ENCODE peak calls at places on chromosomes 2 and 18, in four cellular contexts. One of them, this sample, is unnamed.

GRCh38 chr2:231780123-231780908 is 766 bp downstream of the PDE6D start:
- DNase-seq in H1: no peak
- DNase-seq in SK-N-SH: peak; percentile 37
- DNase-seq in K562: peak; percentile 15
- DNase-seq in this sample: peak; percentile 45

GRCh38 chr18:623760-624620 is 27.2 kb downstream of the CLUL1 start:
- DNase-seq in H1: peak; percentile 36
- DNase-seq in K562: peak; percentile 63
- DNase-seq in SK-N-SH: peak; percentile 59
- DNase-seq in this sample: peak; percentile 81

GRCh38 chr18:2538844-2539243 is 32.5 kb downstream of the METTL4 start:
- DNase-seq in H1: no peak
- DNase-seq in SK-N-SH: no peak
- DNase-seq in K562: no peak
- DNase-seq in this sample: no peak

GRCh38 chr2:3483986-3484960 is 35.1 kb downstream of the ADI1 start:
- DNase-seq in K562: no peak
- DNase-seq in H1: no peak
- DNase-seq in SK-N-SH: peak; percentile 22
- DNase-seq in this sample: no peak

GRCh38 chr2:63737085-63737701 is 104.5 kb upstream of the UGP2 start:
- DNase-seq in K562: no peak
- DNase-seq in H1: no peak
- DNase-seq in SK-N-SH: no peak
- DNase-seq in this sample: no peak

GRCh38 chr2:238650536-238650935 is 197.3 kb upstream of the TWIST2 start:
- DNase-seq in K562: no peak
- DNase-seq in SK-N-SH: no peak
- DNase-seq in H1: no peak
- DNase-seq in this sample: no peak

GRCh38 chr2:8488001-8488738 is 193.7 kb upstream of the ID2 start:
- DNase-seq in SK-N-SH: no peak
- DNase-seq in K562: no peak
- DNase-seq in H1: no peak
- DNase-seq in this sample: no peak

GRCh38 chr2:84962917-84963316 is 8.0 kb upstream of the KCMF1 start:
- DNase-seq in SK-N-SH: no peak
- DNase-seq in H1: no peak
- DNase-seq in K562: no peak
- DNase-seq in this sample: no peak

GRCh38 chr18:73352546-73352945 is 484.8 kb upstream of the NETO1 start:
- DNase-seq in SK-N-SH: no peak
- DNase-seq in K562: no peak
- DNase-seq in H1: no peak
- DNase-seq in this sample: no peak

GRCh38 chr2:65053199-65053598 is 3.0 kb upstream of the CEP68 start:
- DNase-seq in K562: no peak
- DNase-seq in SK-N-SH: no peak
- DNase-seq in H1: no peak
- DNase-seq in this sample: no peak

GRCh38 chr2:238471-239268 is 25.2 kb downstream of the SH3YL1 start:
- DNase-seq in SK-N-SH: no peak
- DNase-seq in H1: no peak
- DNase-seq in K562: no peak
- DNase-seq in this sample: no peak

GRCh38 chr2:181746844-181747243 is 66.5 kb upstream of the NEUROD1 start:
- DNase-seq in H1: no peak
- DNase-seq in SK-N-SH: no peak
- DNase-seq in K562: no peak
- DNase-seq in this sample: no peak

GRCh38 chr18:76518073-76518472 is 23.0 kb upstream of the ZNF516 start:
- DNase-seq in K562: no peak
- DNase-seq in SK-N-SH: no peak
- DNase-seq in H1: no peak
- DNase-seq in this sample: no peak

GRCh38 chr2:226649871-226650660 is 149.6 kb downstream of the IRS1 start:
- DNase-seq in H1: peak; percentile 71
- DNase-seq in K562: no peak
- DNase-seq in SK-N-SH: no peak
- DNase-seq in this sample: peak; percentile 50

GRCh38 chr2:181575024-181575649 is 81.8 kb downstream of the CERKL start:
- DNase-seq in H1: no peak
- DNase-seq in K562: no peak
- DNase-seq in SK-N-SH: no peak
- DNase-seq in this sample: no peak

GRCh38 chr2:19575618-19576017 is 217.2 kb upstream of the OSR1 start:
- DNase-seq in SK-N-SH: no peak
- DNase-seq in K562: no peak
- DNase-seq in H1: no peak
- DNase-seq in this sample: no peak

DNA sequence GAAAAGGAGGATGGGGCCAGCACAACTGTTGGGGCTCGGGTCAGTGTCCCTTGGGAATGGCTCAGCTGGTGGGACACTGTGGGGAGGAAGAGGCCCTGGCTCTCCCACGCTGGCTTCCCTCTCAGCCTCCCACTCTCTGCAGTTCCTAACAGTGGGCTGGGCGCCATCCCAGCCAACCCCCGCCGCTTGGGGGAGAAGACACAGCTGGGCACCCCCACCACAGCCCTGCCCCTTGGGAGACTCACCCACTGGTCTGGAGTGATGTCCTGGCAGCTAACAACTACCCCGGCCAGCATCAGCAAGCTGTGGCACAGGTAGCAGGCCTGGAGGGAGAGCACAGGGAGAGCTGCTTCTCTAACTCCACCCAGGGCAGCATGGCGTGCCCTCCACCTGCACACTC is 8.3 kb upstream of the SEMA4C start:
- DNase-seq in H1: no peak
- DNase-seq in SK-N-SH: no peak
- DNase-seq in K562: no peak
- DNase-seq in this sample: no peak
- TF ChIP-seq TEAD4 in H1: no peak
- TF ChIP-seq TEAD4 in SK-N-SH: no peak
- TF ChIP-seq TEAD4 in K562: no peak
- TF ChIP-seq TEAD4 in this sample: no peak

DNA sequence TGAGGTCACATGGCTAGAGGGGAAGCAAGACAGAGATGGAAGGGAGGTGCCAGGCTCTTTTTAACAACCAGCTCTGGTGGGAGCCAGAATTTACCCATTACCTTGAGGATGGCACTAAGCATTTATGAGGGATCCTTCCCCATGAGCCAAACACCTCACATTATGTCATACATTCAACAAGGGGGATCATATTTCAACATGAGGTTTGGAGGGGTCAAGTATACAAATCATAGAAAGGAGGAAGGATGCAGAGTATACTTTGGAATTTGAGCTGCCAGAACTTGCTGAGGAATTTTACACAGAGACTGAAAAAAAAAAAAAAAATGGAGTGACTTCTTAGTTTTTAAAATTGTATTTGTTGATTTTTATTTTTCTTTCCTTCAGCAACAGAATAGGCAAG is 891.4 kb downstream of the CCDC85A start:
- DNase-seq in H1: no peak
- DNase-seq in SK-N-SH: no peak
- DNase-seq in K562: no peak
- DNase-seq in this sample: no peak
- TF ChIP-seq TEAD4 in H1: no peak
- TF ChIP-seq TEAD4 in SK-N-SH: no peak
- TF ChIP-seq TEAD4 in K562: no peak
- TF ChIP-seq TEAD4 in this sample: no peak

DNA sequence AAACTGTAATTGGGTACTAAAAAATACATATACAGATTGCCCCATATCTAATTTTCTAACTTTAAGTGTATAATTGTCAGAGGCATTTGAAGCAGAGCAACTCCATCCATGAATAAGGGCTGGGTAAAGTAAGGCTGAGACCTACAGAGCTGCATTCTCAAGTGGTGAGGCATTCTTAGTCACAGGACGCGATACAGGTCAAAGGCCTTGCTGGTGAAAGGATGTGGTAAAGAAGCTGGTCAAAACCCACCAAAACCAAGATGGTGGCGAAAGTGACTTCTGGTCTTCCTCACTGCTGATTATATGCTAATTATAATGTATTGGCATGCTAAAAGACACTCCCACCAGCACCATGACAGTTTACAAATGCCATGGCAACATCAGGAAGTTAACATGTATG is 50.0 kb downstream of the SLC8A1 start:
- DNase-seq in K562: no peak
- DNase-seq in H1: no peak
- DNase-seq in SK-N-SH: no peak
- DNase-seq in this sample: no peak
- TF ChIP-seq TEAD4 in K562: no peak
- TF ChIP-seq TEAD4 in H1: no peak
- TF ChIP-seq TEAD4 in SK-N-SH: peak; percentile 57
- TF ChIP-seq TEAD4 in this sample: no peak

GRCh38 chr2:7430869-7431641 is 513.8 kb downstream of the RNF144A start:
- DNase-seq in SK-N-SH: no peak
- DNase-seq in K562: no peak
- DNase-seq in H1: peak; percentile 53
- DNase-seq in this sample: peak; percentile 81
- TF ChIP-seq TEAD4 in SK-N-SH: no peak
- TF ChIP-seq TEAD4 in K562: no peak
- TF ChIP-seq TEAD4 in H1: peak; percentile 62
- TF ChIP-seq TEAD4 in this sample: peak; percentile 48

DNA sequence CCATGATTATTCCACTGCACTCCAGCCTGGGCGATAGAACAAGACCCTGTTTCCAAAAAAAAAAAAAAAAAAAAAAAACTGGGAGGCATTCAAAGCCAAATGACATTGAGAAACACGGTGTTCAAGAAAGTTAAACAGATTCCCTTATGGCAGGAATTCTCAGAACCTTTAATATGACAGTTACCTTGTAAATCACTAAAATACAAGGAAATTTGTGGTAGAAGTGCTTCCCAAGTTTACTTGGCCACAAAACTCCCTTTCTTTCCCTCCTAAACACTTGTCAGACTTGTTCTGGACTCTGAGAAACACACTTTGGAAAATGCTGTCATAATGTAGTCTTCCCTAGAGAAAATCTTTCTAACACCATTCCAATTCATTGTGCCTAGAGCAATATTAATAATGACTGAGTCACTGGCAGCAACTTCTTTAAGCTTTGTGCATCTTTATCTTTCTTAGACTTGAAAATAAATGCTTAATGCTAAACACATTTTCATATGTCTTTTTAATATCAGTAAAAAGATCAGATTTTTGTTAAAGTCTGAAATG is 140.4 kb downstream of the ANKRD44 start:
- DNase-seq in SK-N-SH: no peak
- DNase-seq in H1: no peak
- DNase-seq in K562: no peak
- DNase-seq in this sample: no peak
- TF ChIP-seq TEAD4 in SK-N-SH: no peak
- TF ChIP-seq TEAD4 in H1: no peak
- TF ChIP-seq TEAD4 in K562: no peak
- TF ChIP-seq TEAD4 in this sample: no peak

GRCh38 chr2:36356990-36357505 is 1.5 kb downstream of the CRIM1 start:
- DNase-seq in SK-N-SH: peak; percentile 22
- DNase-seq in K562: no peak
- DNase-seq in H1: no peak
- DNase-seq in this sample: no peak
- TF ChIP-seq TEAD4 in SK-N-SH: no peak
- TF ChIP-seq TEAD4 in K562: no peak
- TF ChIP-seq TEAD4 in H1: no peak
- TF ChIP-seq TEAD4 in this sample: no peak

This sample was measured in WTC11.